ENCODE peak calls at places on chromosomes 3 and 15, in seven cellular contexts. M is stimulated activated CD8-positive, alpha-beta memory T cell treated with anti-CD3 and anti-CD28 coated beads, Interleukin-12 subunit alpha, Interleukin-12 subunit beta, amount 100 ng/mL, for 4 hours; F is T1000; E is kidney tubule cell; O is SW 1271; V is cardiac muscle cell; K is psoas muscle. Z is an unnamed sample.

GRCh38 chr3:36911990-36912804 is 32.7 kb downstream of the TRANK1 start:
- DNase-seq in E (peak; percentile 88), O (peak; percentile 21), V (no peak), K (no peak), M (no peak), F (no peak), Z (peak; percentile 33)

GRCh38 chr15:47566610-47567009 is 150.7 kb upstream of the SEMA6D start:
- DNase-seq in E (no peak), V (no peak), M (no peak), O (no peak), F (no peak), K (no peak), Z (no peak)

GRCh38 chr15:85706779-85707518 is 87.8 kb downstream of the KLHL25 start:
- DNase-seq in E (peak; percentile 25), O (no peak), M (no peak), V (no peak), F (no peak), K (no peak), Z (no peak)

GRCh38 chr15:66841953-66842681 is 140.1 kb downstream of the SMAD6 start:
- DNase-seq in K (peak; percentile 88), O (peak; percentile 47), E (peak; percentile 97), V (peak; percentile 82), F (peak; percentile 88), M (no peak), Z (peak; percentile 77)

GRCh38 chr3:160084998-160085397 is 96.4 kb downstream of the IL12A start:
- DNase-seq in O (no peak), M (no peak), E (peak; percentile 22), K (no peak), F (no peak), V (no peak), Z (no peak)

GRCh38 chr15:88125578-88125977 is 131.0 kb downstream of the NTRK3 start:
- DNase-seq in M (no peak), F (no peak), O (no peak), K (no peak), E (no peak), V (no peak), Z (no peak)

GRCh38 chr3:115401891-115402501 is 221.3 kb upstream of the GAP43 start:
- DNase-seq in O (no peak), E (peak; percentile 86), F (no peak), M (no peak), V (no peak), K (no peak), Z (no peak)

GRCh38 chr15:98776607-98777281 is 128.4 kb downstream of the IGF1R start:
- DNase-seq in K (peak; percentile 39), M (no peak), O (no peak), V (peak; percentile 35), E (peak; percentile 95), F (no peak), Z (no peak)

GRCh38 chr3:130834476-130834875 is 59.4 kb upstream of the ATP2C1 start:
- DNase-seq in E (peak; percentile 28), O (no peak), K (no peak), V (no peak), F (no peak), M (no peak), Z (no peak)

GRCh38 chr3:193796089-193796488 is 203.1 kb downstream of the OPA1 start:
- DNase-seq in V (no peak), M (no peak), K (no peak), O (no peak), F (no peak), E (no peak), Z (no peak)

GRCh38 chr3:52393959-52394670 is 50.8 kb downstream of the SEMA3G start:
- DNase-seq in V (no peak), O (no peak), F (no peak), K (peak; percentile 11), M (no peak), E (no peak), Z (no peak)

GRCh38 chr3:71172951-71173350 is 410.6 kb downstream of the FOXP1 start:
- DNase-seq in M (no peak), K (no peak), E (no peak), V (no peak), F (no peak), O (no peak), Z (no peak)

GRCh38 chr3:70360985-70361384 is 48.5 kb upstream of the MDFIC2 start:
- DNase-seq in V (no peak), O (no peak), M (no peak), F (no peak), K (no peak), E (peak; percentile 48), Z (no peak)

GRCh38 chr3:123498761-123499160 is 49.9 kb upstream of the ADCY5 start:
- DNase-seq in E (no peak), F (no peak), O (no peak), K (no peak), V (no peak), M (no peak), Z (no peak)

GRCh38 chr3:143977326-143978262 is 6.0 kb downstream of the DIPK2A start:
- DNase-seq in V (no peak), E (no peak), K (no peak), O (no peak), M (no peak), F (no peak), Z (no peak)

Z was measured in mucosa of descending colon.